ENCODE peak calls at places on chromosomes 3 and 15, in four cellular contexts. M, G, Q and Z are unnamed samples.

GRCh38 chr3:143343944-143344343 is 224.4 kb downstream of the CHST2 start:
- DNase-seq in M (no peak), G (no peak), Q (no peak), Z (no peak)

GRCh38 chr3:168878655-168879054 is 782.9 kb upstream of the GOLIM4 start:
- DNase-seq in M (no peak), G (peak; percentile 39), Q (no peak), Z (no peak)

GRCh38 chr15:42735382-42736165 is 1.4 kb downstream of the CDAN1 start:
- DNase-seq in M (no peak), G (no peak), Q (no peak), Z (peak; percentile 27)

GRCh38 chr15:63553388-63553791 is 43.8 kb upstream of the FBXL22 start:
- DNase-seq in M (no peak), G (peak; percentile 92), Q (no peak), Z (no peak)

GRCh38 chr15:31343831-31344230 is 17.2 kb downstream of the KLF13 start:
- DNase-seq in M (no peak), G (no peak), Q (no peak), Z (no peak)

GRCh38 chr15:85071061-85071460 is 89.4 kb downstream of the PDE8A start:
- DNase-seq in M (no peak), G (no peak), Q (no peak), Z (no peak)

GRCh38 chr15:70815604-70816003 is 38.4 kb downstream of the LARP6 start:
- DNase-seq in M (no peak), G (no peak), Q (no peak), Z (no peak)

GRCh38 chr3:70824785-70825184 is 512.3 kb upstream of the MDFIC2 start:
- DNase-seq in M (no peak), G (peak; percentile 54), Q (no peak), Z (no peak)

GRCh38 chr3:176562381-176562780 is 634.9 kb downstream of the TBL1XR1 start:
- DNase-seq in M (no peak), G (no peak), Q (no peak), Z (no peak)

GRCh38 chr15:25862469-25863066 is 559 bp downstream of the ATP10A start:
- DNase-seq in M (no peak), G (peak; percentile 9), Q (no peak), Z (no peak)

GRCh38 chr15:25693321-25694237 is 169.5 kb downstream of the ATP10A start:
- DNase-seq in M (no peak), G (no peak), Q (no peak), Z (no peak)

GRCh38 chr3:100340527-100340926 is 6.0 kb downstream of the NIT2 start:
- DNase-seq in M (no peak), G (no peak), Q (no peak), Z (no peak)

GRCh38 chr3:114595521-114596028 is 301.7 kb downstream of the TIGIT start:
- DNase-seq in M (no peak), G (no peak), Q (no peak), Z (no peak)

GRCh38 chr3:197297020-197297419 is 1.4 kb downstream of the DLG1 start:
- DNase-seq in M (no peak), G (peak; percentile 38), Q (peak; percentile 11), Z (no peak)

GRCh38 chr15:49155834-49156627 is 632 bp upstream of the COPS2 start:
- DNase-seq in M (no peak), G (peak; percentile 12), Q (no peak), Z (no peak)

GRCh38 chr3:150235799-150236198 is 172.3 kb upstream of the TSC22D2 start:
- DNase-seq in M (no peak), G (no peak), Q (no peak), Z (no peak)

GRCh38 chr15:88498991-88499390 is 31.5 kb downstream of the MRPS11 start:
- DNase-seq in M (no peak), G (no peak), Q (no peak), Z (no peak)

GRCh38 chr3:197002701-197003454 is 26.7 kb downstream of the MELTF start:
- DNase-seq in M (peak; percentile 69), G (peak; percentile 89), Q (peak; percentile 95), Z (peak; percentile 95)

GRCh38 chr3:15585111-15585844 is 16.1 kb downstream of the HACL1 start:
- DNase-seq in M (no peak), G (no peak), Q (no peak), Z (no peak)

GRCh38 chr3:1515842-1516241 is 423.0 kb downstream of the CNTN6 start:
- DNase-seq in M (no peak), G (no peak), Q (no peak), Z (no peak)

GRCh38 chr15:90343391-90343790 is 8.7 kb upstream of the ZNF774 start:
- DNase-seq in M (no peak), G (peak; percentile 48), Q (no peak), Z (no peak)

GRCh38 chr3:60696559-60697125 is 554.6 kb downstream of the FHIT start:
- DNase-seq in M (no peak), G (no peak), Q (no peak), Z (no peak)

GRCh38 chr3:49900491-49901153 is 3.1 kb downstream of the MST1R start:
- DNase-seq in M (no peak), G (peak; percentile 99), Q (peak; percentile 39), Z (no peak)

DNA sequence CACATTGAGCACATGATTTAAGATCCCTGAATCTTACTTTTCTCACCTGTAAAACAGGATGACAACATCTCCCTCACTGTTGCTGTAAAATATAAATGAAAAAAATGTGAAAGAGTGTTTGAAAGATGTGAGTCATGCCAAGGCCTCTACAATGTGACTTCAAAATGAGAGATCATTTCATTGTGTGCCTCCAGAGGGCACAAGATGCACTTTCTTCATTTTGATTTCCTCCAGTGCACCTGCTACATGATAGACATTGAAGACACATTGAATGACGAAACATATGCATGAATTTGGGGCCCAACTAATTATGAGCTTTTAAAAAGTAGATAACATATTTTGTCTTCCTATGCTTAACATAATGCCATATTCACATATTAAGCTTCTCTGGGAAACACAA is 170.3 kb downstream of the MOBP start:
- DNase-seq in M (no peak), G (peak; percentile 63), Q (no peak), Z (no peak)
- TF ChIP-seq CTCF in M (no peak), G (peak; percentile 52), Q (peak; percentile 11), Z (no peak)

GRCh38 chr15:38864827-38865604 is 300.4 kb upstream of the RASGRP1 start:
- DNase-seq in M (no peak), G (no peak), Q (no peak), Z (no peak)
- TF ChIP-seq CTCF in M (no peak), G (no peak), Q (no peak), Z (no peak)

DNA sequence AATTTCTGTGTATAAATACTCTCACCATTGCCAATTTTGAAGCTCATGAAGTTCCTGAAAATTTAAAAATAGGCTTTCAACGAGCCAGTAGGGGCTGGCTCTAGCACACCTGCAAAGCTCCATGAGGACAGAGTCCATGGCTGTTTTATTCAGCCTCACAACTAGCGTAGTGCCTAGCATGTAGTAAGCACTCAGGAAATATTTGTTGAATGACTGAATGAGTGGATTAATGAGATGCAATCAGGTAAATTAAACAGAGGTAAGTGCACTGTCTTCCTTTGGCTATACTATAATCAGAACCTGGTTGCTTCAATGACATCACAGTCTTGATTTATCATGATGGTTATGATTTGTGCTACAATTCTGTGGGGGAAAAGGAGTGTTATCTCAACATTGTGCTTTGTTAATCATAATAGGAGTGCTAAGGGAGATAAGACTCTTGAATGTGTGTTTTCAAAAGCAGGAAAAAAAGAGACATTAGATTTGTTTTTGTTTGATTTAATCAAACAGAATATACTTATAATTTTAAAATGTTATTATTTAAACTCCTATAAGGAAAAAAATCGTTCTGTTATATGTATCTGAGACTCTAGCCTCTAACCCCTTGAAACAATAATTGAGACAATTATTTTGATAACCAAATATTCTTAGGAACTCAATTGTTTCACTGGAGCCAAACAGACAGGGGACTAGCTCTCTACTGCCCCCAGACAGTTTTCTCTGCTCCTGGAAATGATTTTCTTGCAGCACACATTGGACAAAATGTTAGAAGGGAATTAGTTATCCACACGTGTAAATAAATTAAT is 171.7 kb upstream of the ATP11B start:
- DNase-seq in M (no peak), G (no peak), Q (peak; percentile 39), Z (no peak)
- TF ChIP-seq CTCF in M (no peak), G (peak; percentile 48), Q (peak; percentile 66), Z (no peak)

GRCh38 chr3:13655074-13655913 is 106.4 kb downstream of the FBLN2 start:
- DNase-seq in M (no peak), G (no peak), Q (no peak), Z (peak; percentile 69)
- TF ChIP-seq CTCF in M (peak; percentile 52), G (peak; percentile 26), Q (peak; percentile 22), Z (peak; percentile 58)

GRCh38 chr15:72285402-72285801 is 13.0 kb upstream of the PARP6 start:
- DNase-seq in M (no peak), G (no peak), Q (no peak), Z (no peak)
- TF ChIP-seq CTCF in M (no peak), G (no peak), Q (no peak), Z (no peak)

GRCh38 chr3:184874709-184875644 is 63.0 kb downstream of the VPS8 start:
- DNase-seq in M (no peak), G (peak; percentile 4), Q (peak; percentile 74), Z (peak; percentile 36)
- TF ChIP-seq CTCF in M (peak; percentile 74), G (peak; percentile 74), Q (peak; percentile 89), Z (peak; percentile 45)